ENCODE peak calls at places on chromosomes 6 and 20, in ten cellular contexts. W, U, K, S, E, J, T, H, Z and D are unnamed samples.

GRCh38 chr6:38942442-38942841 is 106.1 kb upstream of the GLP1R start:
- DNase-seq in Z (no peak), E (no peak), S (no peak), J (no peak), K (no peak), U (no peak), H (no peak), T (no peak), W (no peak), D (no peak)

GRCh38 chr6:141467881-141468280 is 664.8 kb upstream of the GJE1 start:
- DNase-seq in K (no peak), H (no peak), U (no peak), S (no peak), E (no peak), J (no peak), T (no peak), W (no peak), Z (no peak), D (no peak)

GRCh38 chr6:81861281-81861680 is 108.8 kb upstream of the TENT5A start:
- DNase-seq in U (no peak), H (no peak), E (no peak), K (no peak), S (no peak), Z (no peak), W (no peak), J (no peak), T (no peak), D (peak; percentile 16)

GRCh38 chr20:63325021-63325471 is 32.1 kb downstream of the COL20A1 start:
- DNase-seq in K (peak; percentile 0), H (no peak), S (peak; percentile 48), T (no peak), Z (no peak), J (peak; percentile 8), E (no peak), W (no peak), U (no peak), D (no peak)

GRCh38 chr6:12325872-12326271 is 35.7 kb downstream of the EDN1 start:
- DNase-seq in U (no peak), S (no peak), W (no peak), K (no peak), T (no peak), E (no peak), Z (no peak), J (no peak), H (no peak), D (no peak)

GRCh38 chr20:43752561-43753301 is 25.9 kb upstream of the GTSF1L start:
- DNase-seq in T (no peak), W (no peak), U (peak; percentile 47), J (peak; percentile 26), E (peak; percentile 95), Z (no peak), S (no peak), H (peak; percentile 19), K (no peak), D (no peak)

GRCh38 chr20:48262955-48263354 is 477.7 kb upstream of the SULF2 start:
- DNase-seq in W (no peak), E (no peak), T (no peak), H (no peak), S (no peak), Z (no peak), J (no peak), U (no peak), K (no peak), D (no peak)

GRCh38 chr6:13234130-13234529 is 94.2 kb downstream of the TBC1D7 start:
- DNase-seq in S (no peak), K (no peak), W (no peak), T (no peak), Z (no peak), H (no peak), J (no peak), U (no peak), E (no peak), D (no peak)

GRCh38 chr20:6590891-6591679 is 176.4 kb upstream of the BMP2 start:
- DNase-seq in U (no peak), S (no peak), H (no peak), J (no peak), Z (no peak), W (no peak), E (no peak), K (no peak), T (no peak), D (no peak)

GRCh38 chr20:25288291-25289181 is 40.7 kb downstream of the PYGB start:
- DNase-seq in U (no peak), S (peak; percentile 60), T (no peak), K (no peak), W (no peak), J (peak; percentile 10), H (no peak), E (peak; percentile 51), Z (no peak), D (no peak)

GRCh38 chr20:25546048-25546447 is 39.3 kb downstream of the NINL start:
- DNase-seq in E (no peak), H (no peak), S (no peak), J (no peak), K (no peak), T (no peak), Z (no peak), U (no peak), W (no peak), D (no peak)

GRCh38 chr20:10724774-10725173 is 51.0 kb upstream of the JAG1 start:
- DNase-seq in H (no peak), K (no peak), U (no peak), T (no peak), E (no peak), W (no peak), J (no peak), Z (no peak), S (no peak), D (no peak)

GRCh38 chr20:22620342-22620741 is 36.0 kb upstream of the FOXA2 start:
- DNase-seq in J (no peak), Z (peak; percentile 47), E (no peak), K (no peak), H (no peak), S (no peak), U (no peak), T (no peak), W (no peak), D (no peak)

GRCh38 chr6:8539446-8539845 is 104.1 kb upstream of the SLC35B3 start:
- DNase-seq in Z (no peak), K (no peak), H (no peak), T (peak; percentile 28), S (no peak), J (no peak), W (no peak), U (no peak), E (no peak), D (no peak)

GRCh38 chr20:50115591-50116367 is 2.8 kb upstream of the UBE2V1 start:
- DNase-seq in Z (peak; percentile 89), E (peak; percentile 89), H (peak; percentile 100), U (peak; percentile 81), T (peak; percentile 96), W (peak; percentile 97), K (peak; percentile 99), S (peak; percentile 99), J (peak; percentile 99), D (peak; percentile 97)

GRCh38 chr20:4973330-4974097 is 27.8 kb downstream of the SLC23A2 start:
- DNase-seq in K (peak; percentile 83), W (peak; percentile 43), T (peak; percentile 99), Z (no peak), S (peak; percentile 66), H (peak; percentile 96), U (no peak), E (peak; percentile 85), J (peak; percentile 20), D (peak; percentile 9)
- TF ChIP-seq POLR2A in K (no peak), W (no peak), T (no peak), Z (no peak), S (no peak), H (peak; percentile 67), U (no peak), E (peak; percentile 45), J (no peak), D (no peak)

DNA sequence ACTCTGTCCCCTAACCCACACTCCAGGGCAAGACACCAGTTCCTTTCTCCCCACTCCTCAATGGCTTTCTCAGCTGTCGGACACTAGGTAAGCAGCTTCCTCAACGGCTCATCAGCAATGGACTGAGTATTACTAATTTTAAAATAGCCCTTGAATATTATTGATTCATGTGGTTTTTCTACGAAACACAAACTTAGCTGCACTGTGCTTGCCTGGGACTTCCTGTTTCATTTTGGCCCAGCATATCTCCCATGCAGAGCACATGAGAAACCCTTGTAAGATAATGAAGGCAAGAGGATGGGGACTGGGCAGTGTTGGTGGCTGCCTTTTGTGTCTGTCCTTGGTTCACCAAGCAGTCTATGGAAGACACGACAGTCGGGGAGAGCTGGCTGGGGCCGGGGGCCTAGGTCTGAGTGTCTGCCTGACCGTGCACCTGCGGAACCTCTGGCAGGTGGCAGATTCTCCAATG is 48.9 kb downstream of the RNASET2 start:
- DNase-seq in T (no peak), E (peak; percentile 53), S (no peak), Z (no peak), W (no peak), K (no peak), H (no peak), J (no peak), U (no peak), D (no peak)
- TF ChIP-seq POLR2A in T (no peak), E (peak; percentile 45), S (no peak), Z (no peak), W (no peak), K (no peak), H (no peak), J (no peak), U (no peak), D (no peak)

GRCh38 chr6:137903274-137903932 is 36.3 kb downstream of the TNFAIP3 start:
- DNase-seq in E (no peak), W (no peak), H (no peak), U (no peak), T (no peak), S (no peak), K (no peak), J (no peak), Z (no peak), D (peak; percentile 24)
- TF ChIP-seq POLR2A in E (no peak), W (no peak), H (no peak), U (no peak), T (no peak), S (no peak), K (no peak), J (no peak), Z (no peak), D (no peak)

GRCh38 chr6:27129095-27129815 is 118.2 kb upstream of the PRSS16 start:
- DNase-seq in E (no peak), W (no peak), Z (no peak), T (no peak), H (no peak), S (no peak), U (no peak), J (no peak), K (no peak), D (no peak)

GRCh38 chr6:27127874-27128795 is 119.4 kb upstream of the PRSS16 start:
- DNase-seq in J (no peak), W (no peak), E (no peak), Z (no peak), H (no peak), T (no peak), U (no peak), K (no peak), S (no peak), D (no peak)

GRCh38 chr6:27129917-27130316 is 117.6 kb upstream of the PRSS16 start:
- DNase-seq in K (no peak), T (no peak), S (no peak), Z (no peak), U (no peak), E (no peak), W (no peak), H (no peak), J (no peak), D (no peak)

GRCh38 chr6:27126815-27127537 is 120.5 kb upstream of the PRSS16 start:
- DNase-seq in H (peak; percentile 92), S (peak; percentile 95), E (peak; percentile 85), K (peak; percentile 89), J (peak; percentile 92), U (no peak), Z (peak; percentile 83), T (peak; percentile 85), W (peak; percentile 87), D (peak; percentile 94)

GRCh38 chr6:27128796-27129094 is 118.8 kb upstream of the PRSS16 start:
- DNase-seq in E (no peak), S (no peak), H (no peak), U (no peak), T (no peak), J (no peak), W (no peak), Z (no peak), K (no peak), D (no peak)
- TF ChIP-seq POLR2A in E (no peak), S (no peak), H (no peak), U (no peak), T (no peak), J (no peak), W (no peak), Z (no peak), K (no peak), D (no peak)